ENCODE peak calls at places on chromosomes 4 and X, in seven cellular contexts. G is hepatocyte, E is neural progenitor cell, Q is GM23248, H is HCT116, K is MM.1S, Y is GM23338. B is an unnamed sample.

GRCh38 chr4:140653718-140654515 is 85.2 kb upstream of the UCP1 start:
- DNase-seq in G (peak), E (peak), Q (peak), H (no peak), K (peak), Y (peak), B (no peak)

GRCh38 chr4:47852121-47852520 is 14.3 kb upstream of the CORIN start:
- DNase-seq in G (no peak), E (no peak), Q (peak), H (no peak), K (no peak), Y (no peak), B (no peak)

GRCh38 chr4:78213218-78213617 is 156.1 kb downstream of the FRAS1 start:
- DNase-seq in G (no peak), E (no peak), Q (no peak), H (no peak), K (no peak), Y (no peak), B (no peak)

GRCh38 chr4:169716677-169717076 is 41.1 kb downstream of the HPF1 start:
- DNase-seq in G (no peak), E (no peak), Q (peak), H (no peak), K (no peak), Y (no peak), B (peak)

GRCh38 chr4:152729466-152729865 is 49.7 kb upstream of the TMEM154 start:
- DNase-seq in G (no peak), E (no peak), Q (peak), H (no peak), K (no peak), Y (no peak), B (peak)

GRCh38 chr4:7073526-7074390 is 5.9 kb upstream of the GRPEL1 start:
- DNase-seq in G (peak), E (peak), Q (peak), H (peak), K (peak), Y (peak), B (peak)

GRCh38 chr4:25666031-25666630 is 10.5 kb downstream of the SLC34A2 start:
- DNase-seq in G (no peak), E (no peak), Q (no peak), H (no peak), K (no peak), Y (no peak), B (no peak)

GRCh38 chrX:108312938-108313337 is 125.3 kb downstream of the COL4A6 start:
- DNase-seq in G (no peak), E (peak), Q (peak), H (peak), K (no peak), Y (peak), B (peak)

GRCh38 chrX:29466441-29466840 is 748.9 kb upstream of the MAGEB2 start:
- DNase-seq in G (no peak), E (no peak), Q (peak), H (no peak), K (no peak), Y (no peak), B (no peak)

GRCh38 chr4:21900211-21900610 is 48.4 kb downstream of the KCNIP4 start:
- DNase-seq in G (no peak), E (no peak), Q (peak), H (no peak), K (no peak), Y (no peak), B (peak)

GRCh38 chrX:107226766-107227165 is 20.4 kb downstream of the DNAAF6 start:
- DNase-seq in G (no peak), E (no peak), Q (no peak), H (no peak), K (no peak), Y (no peak), B (no peak)

GRCh38 chrX:15864629-15865028 is 10.0 kb upstream of the AP1S2 start:
- DNase-seq in G (no peak), E (no peak), Q (peak), H (no peak), K (no peak), Y (no peak), B (peak)

GRCh38 chrX:150365051-150365952 is 2.2 kb downstream of the MAMLD1 start:
- DNase-seq in G (peak), E (peak), Q (peak), H (peak), K (peak), Y (peak), B (peak)

GRCh38 chr4:75513529-75514130 is 573 bp downstream of the RCHY1 start:
- DNase-seq in G (peak), E (peak), Q (peak), H (no peak), K (no peak), Y (no peak), B (no peak)

GRCh38 chrX:150063138-150063518 is 124.8 kb upstream of the EOLA2 start:
- DNase-seq in G (no peak), E (no peak), Q (no peak), H (no peak), K (no peak), Y (no peak), B (no peak)

GRCh38 chr4:117560329-117560728 is 474.0 kb upstream of the NDST3 start:
- DNase-seq in G (no peak), E (no peak), Q (no peak), H (peak), K (peak), Y (peak), B (peak)

GRCh38 chr4:7546809-7547367 is 112.2 kb upstream of the PSAPL1 start:
- DNase-seq in G (no peak), E (no peak), Q (peak), H (no peak), K (no peak), Y (no peak), B (peak)

GRCh38 chr4:71941001-71941400 is 90.8 kb upstream of the NPFFR2 start:
- DNase-seq in G (peak), E (peak), Q (peak), H (peak), K (peak), Y (peak), B (peak)

GRCh38 chr4:36402008-36402758 is 120.8 kb downstream of the DTHD1 start:
- DNase-seq in G (no peak), E (no peak), Q (no peak), H (no peak), K (no peak), Y (peak), B (no peak)

GRCh38 chr4:185589067-185589844 is 53.9 kb upstream of the PDLIM3 start:
- DNase-seq in G (no peak), E (no peak), Q (peak), H (peak), K (no peak), Y (no peak), B (no peak)

GRCh38 chr4:54669831-54670230 is 12.1 kb downstream of the KIT start:
- DNase-seq in G (no peak), E (peak), Q (no peak), H (no peak), K (no peak), Y (peak), B (no peak)

GRCh38 chrX:21741869-21742701 is 15.8 kb downstream of the SMPX start:
- DNase-seq in G (no peak), E (no peak), Q (no peak), H (no peak), K (no peak), Y (no peak), B (no peak)

GRCh38 chrX:70134116-70134477 is 850 bp downstream of the IGBP1 start:
- DNase-seq in G (peak), E (peak), Q (peak), H (no peak), K (no peak), Y (peak), B (peak)

GRCh38 chr4:3254302-3255131 is 5.6 kb downstream of the MSANTD1 start:
- DNase-seq in G (no peak), E (peak), Q (no peak), H (no peak), K (no peak), Y (no peak), B (no peak)

GRCh38 chr4:42302348-42302747 is 94.9 kb upstream of the SHISA3 start:
- DNase-seq in G (peak), E (peak), Q (peak), H (peak), K (peak), Y (peak), B (peak)

GRCh38 chrX:53441531-53442321 is 7.6 kb upstream of the HSD17B10 start:
- DNase-seq in G (peak), E (peak), Q (peak), H (peak), K (peak), Y (peak), B (peak)

GRCh38 chr4:107546637-107547036 is 173.4 kb downstream of the PAPSS1 start:
- DNase-seq in G (no peak), E (no peak), Q (peak), H (no peak), K (no peak), Y (no peak), B (no peak)

GRCh38 chr4:107824367-107825071 is at the start of gene SGMS2:
- DNase-seq in G (peak), E (peak), Q (peak), H (peak), K (peak), Y (peak), B (peak)

GRCh38 chr4:143337600-143338287 is 1.1 kb downstream of the GAB1 start:
- DNase-seq in G (peak), E (peak), Q (peak), H (no peak), K (peak), Y (peak), B (peak)
- TF ChIP-seq EZH2phosphoT487 in G (no peak), E (no peak), Q (no peak), H (no peak), K (no peak), Y (no peak), B (no peak)

DNA sequence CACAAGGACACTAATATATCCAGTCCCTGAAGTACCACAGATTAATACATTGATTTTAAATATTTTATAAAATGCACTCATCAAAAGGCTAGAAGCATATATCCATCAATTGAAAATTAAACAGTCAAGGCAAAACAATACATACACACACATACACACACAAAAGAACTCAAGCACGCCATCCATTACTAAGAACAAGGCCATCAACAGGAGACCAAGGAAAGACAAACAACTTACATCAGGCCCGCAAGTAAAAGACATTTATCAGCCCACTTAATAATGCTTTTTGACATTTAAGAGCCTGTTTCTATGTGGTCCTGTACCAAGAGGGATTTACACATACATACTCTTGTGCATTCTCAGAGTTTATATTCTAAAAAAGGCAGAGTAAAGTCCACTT is 50.0 kb upstream of the ZNF827 start:
- DNase-seq in G (no peak), E (no peak), Q (no peak), H (no peak), K (no peak), Y (no peak), B (no peak)
- TF ChIP-seq EZH2 in G (no peak), E (no peak), Q (no peak), H (no peak), K (no peak), Y (no peak), B (no peak)

DNA sequence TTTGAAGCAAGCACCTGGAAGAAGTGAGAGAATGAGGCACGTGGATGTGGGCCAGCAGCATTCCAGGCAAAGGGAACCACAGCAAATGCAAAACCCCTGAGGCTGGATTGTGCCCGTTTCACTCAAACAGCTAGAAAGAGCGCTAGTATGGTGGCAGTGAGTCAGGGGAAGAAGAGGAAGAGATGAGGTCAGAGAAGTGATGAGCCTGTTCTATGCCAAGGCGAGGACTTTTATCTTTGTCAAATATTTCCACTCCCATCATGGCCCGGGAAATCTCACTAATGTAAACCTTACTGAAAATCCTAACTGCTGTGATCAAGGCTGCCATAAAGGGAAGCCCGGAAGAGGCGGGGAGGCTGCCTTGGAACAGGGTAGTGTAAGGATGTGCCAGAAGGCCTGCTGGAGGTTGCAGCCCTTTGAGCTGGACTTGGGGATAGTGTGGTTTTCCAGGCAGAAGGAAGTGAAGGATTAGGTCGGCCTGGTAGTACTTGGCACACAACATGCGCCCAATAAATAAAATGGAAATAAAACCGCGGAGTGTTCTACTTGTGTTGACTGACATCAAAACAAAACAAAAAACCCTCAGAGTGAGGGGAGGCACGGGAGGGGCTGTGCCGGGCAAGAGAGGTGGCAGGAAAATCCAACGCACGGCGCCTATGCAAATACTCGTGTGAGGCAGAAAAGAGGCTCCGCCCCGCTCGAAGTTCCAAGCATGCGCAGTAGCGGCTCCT is 1.2 kb upstream of the CDK16 start:
- DNase-seq in G (peak), E (no peak), Q (peak), H (no peak), K (no peak), Y (peak), B (peak)
- TF ChIP-seq EZH2phosphoT487 in G (no peak), E (no peak), Q (no peak), H (no peak), K (no peak), Y (no peak), B (no peak)

GRCh38 chr4:158277558-158277957 is 67.3 kb downstream of the TMEM144 start:
- DNase-seq in G (no peak), E (no peak), Q (no peak), H (no peak), K (no peak), Y (no peak), B (no peak)

GRCh38 chr4:158280856-158281255 is 70.6 kb downstream of the TMEM144 start:
- DNase-seq in G (no peak), E (no peak), Q (peak), H (no peak), K (no peak), Y (no peak), B (no peak)

GRCh38 chr4:158285429-158286216 is 75.3 kb downstream of the TMEM144 start:
- DNase-seq in G (no peak), E (no peak), Q (no peak), H (no peak), K (no peak), Y (no peak), B (no peak)

DNA sequence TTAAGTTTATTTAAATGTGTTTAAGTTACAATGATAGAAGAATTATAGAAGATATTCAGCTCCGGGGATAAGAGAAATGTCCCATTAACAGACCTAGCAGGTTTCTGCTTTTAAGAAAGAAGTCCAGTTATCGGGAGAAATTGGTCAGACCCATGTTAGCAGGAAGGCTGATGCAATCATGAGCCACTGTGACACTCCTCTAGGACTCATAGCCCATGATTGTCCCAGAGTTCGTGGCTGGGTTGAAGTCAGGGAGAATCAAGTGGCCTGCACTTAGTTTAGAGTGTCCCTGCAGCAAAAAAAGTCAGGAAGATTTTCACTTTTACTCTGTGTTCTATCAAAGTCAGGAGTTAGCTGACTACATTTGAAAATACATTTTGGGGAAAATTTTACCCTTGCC is 72.0 kb downstream of the TMEM144 start:
- DNase-seq in G (no peak), E (no peak), Q (peak), H (peak), K (no peak), Y (no peak), B (peak)
- TF ChIP-seq EZH2 in G (no peak), E (no peak), Q (no peak), H (no peak), K (no peak), Y (no peak), B (no peak)

DNA sequence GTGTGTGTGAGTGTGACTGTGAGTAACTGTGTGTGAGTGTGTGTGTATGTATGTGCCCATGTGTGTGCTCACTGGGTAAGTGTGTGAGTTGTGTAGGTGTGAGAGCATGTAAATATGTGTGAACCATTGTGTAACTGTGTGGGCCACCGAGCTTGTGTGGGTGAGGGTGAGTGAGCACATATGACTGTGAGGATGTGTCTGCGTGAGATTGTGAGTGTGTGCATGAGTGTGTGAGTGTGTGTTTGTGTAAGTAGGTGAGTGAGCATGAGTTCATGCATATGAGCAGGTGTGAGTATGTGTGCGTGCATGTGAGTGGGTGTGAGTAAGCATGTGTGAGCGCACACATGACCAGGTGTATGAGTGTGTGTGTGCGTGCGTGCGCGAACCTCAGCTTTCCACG is 1.4 kb upstream of the ATP2B3 start:
- DNase-seq in G (no peak), E (no peak), Q (no peak), H (no peak), K (no peak), Y (no peak), B (no peak)
- TF ChIP-seq EZH2phosphoT487 in G (no peak), E (no peak), Q (no peak), H (no peak), K (no peak), Y (no peak), B (no peak)

DNA sequence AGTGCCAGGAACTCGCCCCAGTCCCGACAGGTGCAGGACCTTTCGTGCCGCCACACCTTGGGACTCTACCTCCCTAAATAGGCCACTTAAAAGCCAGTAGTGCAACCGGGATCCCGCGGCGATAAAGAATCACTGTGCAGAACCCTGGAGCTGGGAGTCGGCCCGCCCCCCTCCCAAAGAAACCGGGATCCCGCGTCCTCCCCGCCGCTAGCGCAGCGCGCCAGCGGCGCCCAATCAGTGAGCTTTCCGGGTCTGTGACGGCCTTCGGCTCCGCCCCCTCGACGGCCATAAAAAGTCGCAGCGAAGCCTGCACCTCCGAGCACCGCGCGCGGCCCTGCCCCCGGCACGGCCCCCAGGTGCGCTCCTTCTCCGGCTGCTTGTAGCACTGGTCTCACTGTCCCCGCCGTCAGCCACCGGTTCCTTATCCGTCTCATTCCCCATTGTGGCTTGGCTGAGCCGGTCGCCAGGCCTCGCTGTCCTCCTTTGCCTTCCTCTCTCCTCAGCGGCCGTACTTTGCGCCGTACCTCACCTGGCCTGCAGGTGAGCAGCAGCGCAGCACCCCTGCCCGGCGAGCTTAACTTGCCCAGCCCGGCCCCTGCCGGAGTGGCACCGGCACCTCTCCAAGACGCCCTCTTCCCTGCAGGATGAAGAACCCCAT is at the start of gene LRAT:
- DNase-seq in G (peak), E (peak), Q (peak), H (peak), K (no peak), Y (peak), B (peak)
- TF ChIP-seq EZH2 in G (no peak), E (peak), Q (peak), H (no peak), K (no peak), Y (no peak), B (no peak)

DNA sequence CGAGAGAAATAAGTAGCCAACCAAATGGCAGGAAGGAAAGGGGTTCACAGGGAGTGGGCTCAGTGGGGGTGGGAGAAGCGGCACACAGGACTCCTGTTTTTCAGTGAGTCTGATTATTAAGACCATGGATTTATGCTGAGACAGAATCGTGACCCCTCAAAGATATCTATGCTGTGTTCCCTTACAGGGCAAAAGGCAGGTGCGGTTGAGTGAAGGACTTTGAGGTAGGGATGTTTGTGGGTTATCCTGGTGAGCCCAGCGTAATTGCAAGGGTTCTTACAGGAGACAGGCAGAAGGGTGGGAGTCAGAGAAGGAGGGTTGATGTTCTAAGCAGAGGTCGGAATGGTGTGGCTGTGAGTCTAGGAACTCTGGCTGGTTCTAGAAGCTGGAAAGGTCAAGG is 73.0 kb downstream of the EVC start:
- DNase-seq in G (no peak), E (no peak), Q (no peak), H (no peak), K (no peak), Y (no peak), B (no peak)
- TF ChIP-seq EZH2phosphoT487 in G (no peak), E (no peak), Q (no peak), H (no peak), K (no peak), Y (no peak), B (no peak)

GRCh38 chrX:153672531-153673397 is 849 bp downstream of the PNCK start:
- DNase-seq in G (no peak), E (no peak), Q (no peak), H (no peak), K (no peak), Y (no peak), B (no peak)
- TF ChIP-seq EZH2 in G (no peak), E (no peak), Q (no peak), H (no peak), K (no peak), Y (no peak), B (no peak)

GRCh38 chr4:163542275-163542674 is 47.8 kb downstream of the TMA16 start:
- DNase-seq in G (no peak), E (no peak), Q (peak), H (no peak), K (no peak), Y (no peak), B (peak)
- TF ChIP-seq EZH2phosphoT487 in G (no peak), E (no peak), Q (no peak), H (no peak), K (no peak), Y (no peak), B (no peak)

GRCh38 chr4:44845993-44846392 is 119.6 kb upstream of the GNPDA2 start:
- DNase-seq in G (no peak), E (no peak), Q (no peak), H (no peak), K (no peak), Y (no peak), B (no peak)
- TF ChIP-seq EZH2 in G (no peak), E (no peak), Q (no peak), H (no peak), K (no peak), Y (no peak), B (no peak)